ENCODE peak calls at places on chromosome 17, in six cellular contexts. One of them, this sample, is unnamed.

GRCh38 chr17:12250973-12251372 is 230.3 kb downstream of the MAP2K4 start:
- DNase-seq in prostate gland: no peak
- DNase-seq in K562: no peak
- DNase-seq in A549: no peak
- DNase-seq in fibroblast of lung: no peak
- DNase-seq in breast epithelium: no peak
- DNase-seq in this sample: no peak

GRCh38 chr17:58310511-58311428 is 17.8 kb downstream of the TSPOAP1 start:
- DNase-seq in prostate gland: no peak
- DNase-seq in K562: no peak
- DNase-seq in A549: no peak
- DNase-seq in fibroblast of lung: no peak
- DNase-seq in breast epithelium: no peak
- DNase-seq in this sample: peak

GRCh38 chr17:39769974-39770587 is 32.3 kb downstream of the GRB7 start:
- DNase-seq in prostate gland: peak
- DNase-seq in K562: no peak
- DNase-seq in A549: no peak
- DNase-seq in fibroblast of lung: no peak
- DNase-seq in breast epithelium: no peak
- DNase-seq in this sample: no peak

GRCh38 chr17:81027591-81028505 is 7.1 kb upstream of the BAIAP2 start:
- DNase-seq in prostate gland: no peak
- DNase-seq in K562: no peak
- DNase-seq in A549: no peak
- DNase-seq in fibroblast of lung: no peak
- DNase-seq in breast epithelium: no peak
- DNase-seq in this sample: peak

GRCh38 chr17:56085576-56086267 is 67.6 kb upstream of the ANKFN1 start:
- DNase-seq in prostate gland: no peak
- DNase-seq in K562: no peak
- DNase-seq in A549: no peak
- DNase-seq in fibroblast of lung: no peak
- DNase-seq in breast epithelium: no peak
- DNase-seq in this sample: no peak

GRCh38 chr17:58285422-58285810 is 4.7 kb upstream of the MPO start:
- DNase-seq in prostate gland: no peak
- DNase-seq in K562: no peak
- DNase-seq in A549: no peak
- DNase-seq in fibroblast of lung: peak
- DNase-seq in breast epithelium: no peak
- DNase-seq in this sample: no peak

GRCh38 chr17:46003907-46004748 is 5.1 kb downstream of the STH start:
- DNase-seq in prostate gland: peak
- DNase-seq in K562: no peak
- DNase-seq in A549: no peak
- DNase-seq in fibroblast of lung: peak
- DNase-seq in breast epithelium: no peak
- DNase-seq in this sample: no peak

GRCh38 chr17:5821057-5821456 is 236.7 kb upstream of the NLRP1 start:
- DNase-seq in prostate gland: no peak
- DNase-seq in K562: no peak
- DNase-seq in A549: peak
- DNase-seq in fibroblast of lung: no peak
- DNase-seq in breast epithelium: no peak
- DNase-seq in this sample: no peak

GRCh38 chr17:70208825-70209555 is 39.7 kb downstream of the KCNJ2 start:
- DNase-seq in prostate gland: no peak
- DNase-seq in K562: no peak
- DNase-seq in A549: no peak
- DNase-seq in fibroblast of lung: no peak
- DNase-seq in breast epithelium: no peak
- DNase-seq in this sample: no peak

GRCh38 chr17:80984749-80985148 is 6.9 kb upstream of the CHMP6 start:
- DNase-seq in prostate gland: no peak
- DNase-seq in K562: no peak
- DNase-seq in A549: peak
- DNase-seq in fibroblast of lung: peak
- DNase-seq in breast epithelium: no peak
- DNase-seq in this sample: no peak

GRCh38 chr17:81722184-81723120 is 10.4 kb downstream of the SLC25A10 start:
- DNase-seq in prostate gland: peak
- DNase-seq in K562: peak
- DNase-seq in A549: no peak
- DNase-seq in fibroblast of lung: peak
- DNase-seq in breast epithelium: peak
- DNase-seq in this sample: no peak

GRCh38 chr17:37816951-37817350 is 72.1 kb upstream of the HNF1B start:
- DNase-seq in prostate gland: peak
- DNase-seq in K562: no peak
- DNase-seq in A549: peak
- DNase-seq in fibroblast of lung: peak
- DNase-seq in breast epithelium: no peak
- DNase-seq in this sample: no peak

GRCh38 chr17:4074831-4075495 is 67.9 kb downstream of the ZZEF1 start:
- DNase-seq in prostate gland: no peak
- DNase-seq in K562: peak
- DNase-seq in A549: peak
- DNase-seq in fibroblast of lung: peak
- DNase-seq in breast epithelium: no peak
- DNase-seq in this sample: no peak

GRCh38 chr17:4492762-4493561 is 5.7 kb upstream of the SPNS2 start:
- DNase-seq in prostate gland: no peak
- DNase-seq in K562: peak
- DNase-seq in A549: peak
- DNase-seq in fibroblast of lung: peak
- DNase-seq in breast epithelium: no peak
- DNase-seq in this sample: no peak

GRCh38 chr17:60091908-60092331 is 13.2 kb upstream of the HEATR6 start:
- DNase-seq in prostate gland: no peak
- DNase-seq in K562: no peak
- DNase-seq in A549: no peak
- DNase-seq in fibroblast of lung: no peak
- DNase-seq in breast epithelium: no peak
- DNase-seq in this sample: no peak

GRCh38 chr17:69560987-69561441 is 146.5 kb downstream of the MAP2K6 start:
- DNase-seq in prostate gland: no peak
- DNase-seq in K562: no peak
- DNase-seq in A549: no peak
- DNase-seq in fibroblast of lung: peak
- DNase-seq in breast epithelium: no peak
- DNase-seq in this sample: no peak

GRCh38 chr17:7721612-7722011 is 4.1 kb downstream of the DNAH2 start:
- DNase-seq in prostate gland: no peak
- DNase-seq in K562: no peak
- DNase-seq in A549: no peak
- DNase-seq in fibroblast of lung: no peak
- DNase-seq in breast epithelium: no peak
- DNase-seq in this sample: no peak

GRCh38 chr17:50117202-50118040 is 12.5 kb downstream of the SAMD14 start:
- DNase-seq in prostate gland: peak
- DNase-seq in K562: peak
- DNase-seq in A549: peak
- DNase-seq in fibroblast of lung: peak
- DNase-seq in breast epithelium: no peak
- DNase-seq in this sample: no peak

GRCh38 chr17:80884811-80885210 is 106.8 kb upstream of the CHMP6 start:
- DNase-seq in prostate gland: no peak
- DNase-seq in K562: no peak
- DNase-seq in A549: no peak
- DNase-seq in fibroblast of lung: no peak
- DNase-seq in breast epithelium: no peak
- DNase-seq in this sample: no peak

GRCh38 chr17:50668025-50668837 is 33.5 kb downstream of the ABCC3 start:
- DNase-seq in prostate gland: no peak
- DNase-seq in K562: no peak
- DNase-seq in A549: peak
- DNase-seq in fibroblast of lung: peak
- DNase-seq in breast epithelium: no peak
- DNase-seq in this sample: no peak

GRCh38 chr17:67143318-67143717 is 99.0 kb downstream of the CACNG1 start:
- DNase-seq in prostate gland: no peak
- DNase-seq in K562: no peak
- DNase-seq in A549: no peak
- DNase-seq in fibroblast of lung: no peak
- DNase-seq in breast epithelium: no peak
- DNase-seq in this sample: no peak

GRCh38 chr17:16214190-16215001 is 938 bp downstream of the NCOR1 start:
- DNase-seq in prostate gland: no peak
- DNase-seq in K562: no peak
- DNase-seq in A549: no peak
- DNase-seq in fibroblast of lung: no peak
- DNase-seq in breast epithelium: no peak
- DNase-seq in this sample: no peak

GRCh38 chr17:31313982-31314787 is at the start of gene EVI2B:
- DNase-seq in prostate gland: no peak
- DNase-seq in K562: peak
- DNase-seq in A549: peak
- DNase-seq in fibroblast of lung: peak
- DNase-seq in breast epithelium: no peak
- DNase-seq in this sample: no peak
- H3K4me3 ChIP-seq in prostate gland: no peak
- H3K4me3 ChIP-seq in K562: peak
- H3K4me3 ChIP-seq in A549: no peak
- H3K4me3 ChIP-seq in fibroblast of lung: no peak
- H3K4me3 ChIP-seq in breast epithelium: peak
- H3K4me3 ChIP-seq in this sample: no peak

DNA sequence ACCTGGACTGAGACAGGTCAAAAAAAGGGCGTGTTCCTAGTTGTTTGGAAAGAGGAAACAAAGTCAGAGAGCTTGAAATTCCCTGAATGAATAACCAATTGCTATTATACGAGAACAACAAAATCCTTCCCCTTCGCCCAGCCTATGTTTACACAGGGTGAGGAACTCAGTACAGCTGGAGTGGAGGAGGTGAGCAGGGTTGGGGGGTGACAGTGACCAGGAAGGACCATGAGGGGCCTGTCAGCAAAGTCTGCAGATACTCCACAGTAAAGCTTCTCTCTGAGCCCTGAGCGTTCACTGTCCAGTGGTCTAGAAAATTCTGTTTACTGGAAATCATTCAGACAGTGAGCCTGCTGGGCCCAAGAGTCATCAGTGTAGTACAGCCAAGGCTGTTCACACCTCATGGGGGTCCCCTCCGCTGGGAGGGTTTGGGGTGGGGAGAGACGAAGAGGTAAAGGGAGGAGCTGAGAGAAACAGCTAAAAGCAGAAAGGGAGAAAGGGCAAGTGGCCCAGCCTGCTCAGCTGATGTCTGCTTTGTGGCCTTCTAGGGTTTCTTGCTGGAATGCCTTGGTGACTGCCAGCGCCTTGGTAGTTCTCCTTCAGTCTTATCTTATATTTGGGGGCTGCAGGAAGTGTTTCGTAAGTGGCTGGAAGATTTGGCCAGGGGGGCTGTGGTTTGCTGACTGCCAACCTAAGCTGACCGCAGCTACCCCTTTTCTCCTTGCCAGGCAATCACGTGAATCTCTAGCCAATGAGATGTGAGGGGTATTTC is 5.7 kb downstream of the DUSP3 start:
- DNase-seq in prostate gland: no peak
- DNase-seq in K562: no peak
- DNase-seq in A549: no peak
- DNase-seq in fibroblast of lung: no peak
- DNase-seq in breast epithelium: no peak
- DNase-seq in this sample: no peak
- H3K27ac ChIP-seq in prostate gland: peak
- H3K27ac ChIP-seq in K562: no peak
- H3K27ac ChIP-seq in A549: no peak
- H3K27ac ChIP-seq in fibroblast of lung: no peak
- H3K27ac ChIP-seq in breast epithelium: no peak
- H3K27ac ChIP-seq in this sample: no peak

GRCh38 chr17:43170766-43171681 is at the start of gene NBR1:
- DNase-seq in prostate gland: peak
- DNase-seq in K562: peak
- DNase-seq in A549: peak
- DNase-seq in fibroblast of lung: peak
- DNase-seq in breast epithelium: peak
- DNase-seq in this sample: peak
- TF ChIP-seq CTCF in prostate gland: no peak
- TF ChIP-seq CTCF in K562: peak
- TF ChIP-seq CTCF in A549: no peak
- TF ChIP-seq CTCF in fibroblast of lung: peak
- TF ChIP-seq CTCF in breast epithelium: no peak
- TF ChIP-seq CTCF in this sample: peak

DNA sequence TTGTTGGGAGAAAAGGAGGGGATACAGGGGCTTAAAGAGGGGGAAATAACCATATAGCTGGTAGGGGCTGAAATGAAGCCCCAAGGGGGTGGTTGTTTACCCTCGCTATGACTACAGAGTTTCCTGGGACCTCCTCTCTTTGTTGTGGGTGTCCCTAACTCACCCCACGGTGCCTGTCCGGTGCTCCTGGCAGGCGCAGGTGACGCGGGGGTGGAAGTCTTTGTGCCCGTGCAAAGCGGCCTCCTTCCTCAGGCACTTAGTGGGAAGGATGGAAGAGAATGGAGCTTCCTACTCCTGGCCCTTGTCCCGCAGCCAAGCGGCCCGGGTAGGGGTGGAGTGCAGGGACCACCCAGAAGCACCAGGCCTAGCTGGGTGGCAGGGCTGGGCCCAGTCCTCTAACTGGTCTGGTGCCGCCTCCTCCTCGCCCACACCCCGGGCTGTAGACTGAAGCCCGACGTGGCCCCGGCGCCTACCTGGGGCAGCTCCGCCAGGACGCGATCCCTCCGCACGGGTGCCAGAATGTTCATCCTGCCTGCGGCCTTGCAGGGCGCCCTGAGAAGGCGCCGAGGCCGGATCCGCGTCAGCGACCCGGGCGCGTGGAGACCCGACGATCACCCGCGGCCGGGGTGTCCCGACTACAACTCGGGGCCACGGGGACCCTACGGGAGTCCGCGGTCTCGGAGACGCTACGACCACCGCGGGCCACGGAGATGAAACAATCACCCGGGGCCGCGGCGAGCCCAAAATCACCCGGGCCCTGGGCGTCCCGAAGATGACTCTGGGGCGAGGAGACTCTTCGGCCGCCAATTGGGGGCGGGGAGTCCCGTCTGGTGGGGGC is 709 bp downstream of the RAB34 start:
- DNase-seq in prostate gland: no peak
- DNase-seq in K562: no peak
- DNase-seq in A549: peak
- DNase-seq in fibroblast of lung: peak
- DNase-seq in breast epithelium: no peak
- DNase-seq in this sample: no peak
- H3K4me3 ChIP-seq in prostate gland: peak
- H3K4me3 ChIP-seq in K562: no peak
- H3K4me3 ChIP-seq in A549: peak
- H3K4me3 ChIP-seq in fibroblast of lung: peak
- H3K4me3 ChIP-seq in breast epithelium: peak
- H3K4me3 ChIP-seq in this sample: no peak

DNA sequence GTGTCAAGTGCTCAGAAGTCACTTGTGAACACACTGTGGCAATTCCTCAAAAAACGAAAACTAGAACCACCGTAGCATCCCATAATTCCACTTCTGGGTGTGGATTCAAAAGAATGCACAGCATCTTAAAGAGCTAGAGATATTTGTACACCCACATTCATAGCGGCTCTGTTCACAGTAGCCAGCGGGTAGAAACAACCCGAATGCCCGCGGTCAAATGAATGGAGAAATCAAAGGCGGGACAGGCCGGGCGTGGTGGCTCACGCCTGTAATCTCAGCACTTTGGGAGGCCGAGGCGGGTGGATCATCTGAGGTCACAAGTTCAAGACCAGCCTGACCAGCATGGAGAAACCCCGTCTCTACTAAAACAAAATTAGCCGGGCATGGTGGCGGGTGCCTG is 337.5 kb downstream of the SEC14L1 start:
- DNase-seq in prostate gland: no peak
- DNase-seq in K562: no peak
- DNase-seq in A549: no peak
- DNase-seq in fibroblast of lung: no peak
- DNase-seq in breast epithelium: no peak
- DNase-seq in this sample: no peak
- H3K27ac ChIP-seq in prostate gland: peak
- H3K27ac ChIP-seq in K562: no peak
- H3K27ac ChIP-seq in A549: no peak
- H3K27ac ChIP-seq in fibroblast of lung: peak
- H3K27ac ChIP-seq in breast epithelium: peak
- H3K27ac ChIP-seq in this sample: no peak